ENCODE peak calls at places on chromosome 19, in five cellular contexts. X, H, T, L and E are unnamed samples.

GRCh38 chr19:6852001-6852400 is 35.4 kb upstream of the ADGRE1 start:
- DNase-seq in L (no peak), H (no peak), X (no peak), T (no peak), E (no peak)

GRCh38 chr19:8085606-8086464 is 33.3 kb downstream of the CCL25 start:
- DNase-seq in X (peak), T (no peak), H (peak), L (no peak), E (peak)

GRCh38 chr19:6412111-6412999 is 12.3 kb downstream of the KHSRP start:
- DNase-seq in H (peak), X (peak), T (no peak), L (peak), E (no peak)

GRCh38 chr19:54439174-54439851 is 9.7 kb upstream of the LENG8 start:
- DNase-seq in L (peak), T (no peak), H (no peak), X (peak), E (peak)

GRCh38 chr19:48329167-48329891 is 4.0 kb downstream of the EMP3 start:
- DNase-seq in T (peak), X (no peak), H (peak), L (no peak), E (peak)

GRCh38 chr19:38120471-38121030 is 103.5 kb downstream of the DPF1 start:
- DNase-seq in L (no peak), T (no peak), X (no peak), H (peak), E (no peak)

GRCh38 chr19:55076321-55076720 is 652 bp downstream of the EPS8L1 start:
- DNase-seq in X (no peak), H (no peak), T (no peak), L (no peak), E (no peak)

GRCh38 chr19:12932392-12933286 is 872 bp downstream of the FARSA start:
- DNase-seq in T (no peak), X (no peak), L (peak), H (no peak), E (no peak)

GRCh38 chr19:39299832-39300231 is 3.6 kb downstream of the IFNL1 start:
- DNase-seq in X (no peak), T (no peak), L (no peak), H (no peak), E (no peak)

GRCh38 chr19:55086730-55087541 is 11.3 kb downstream of the EPS8L1 start:
- DNase-seq in X (no peak), T (no peak), L (peak), H (peak), E (no peak)

GRCh38 chr19:11278670-11279069 is 16.3 kb upstream of the DOCK6 start:
- DNase-seq in X (no peak), H (no peak), T (no peak), L (no peak), E (no peak)

GRCh38 chr19:46913852-46914430 is 53.1 kb downstream of the ARHGAP35 start:
- DNase-seq in T (peak), L (no peak), X (no peak), H (no peak), E (no peak)

GRCh38 chr19:15115080-15115479 is 7.9 kb downstream of the SYDE1 start:
- DNase-seq in H (no peak), T (no peak), X (no peak), L (peak), E (no peak)

GRCh38 chr19:38990949-38991697 is 15.6 kb upstream of the FBXO17 start:
- DNase-seq in H (no peak), T (no peak), L (no peak), X (no peak), E (no peak)

GRCh38 chr19:5395541-5395940 is 54.9 kb upstream of the PTPRS start:
- DNase-seq in H (no peak), X (no peak), T (no peak), L (no peak), E (no peak)

GRCh38 chr19:29507081-29507860 is 18.5 kb upstream of the VSTM2B start:
- DNase-seq in L (no peak), X (no peak), T (no peak), H (no peak), E (no peak)

GRCh38 chr19:48568345-48568886 is 16.4 kb downstream of the SULT2B1 start:
- DNase-seq in L (peak), X (peak), H (peak), T (no peak), E (no peak)

GRCh38 chr19:14434543-14435319 is 1.6 kb downstream of the PKN1 start:
- DNase-seq in L (peak), T (no peak), H (peak), X (peak), E (peak)

GRCh38 chr19:52028780-52029123 is 573 bp upstream of the ZNF614 start:
- DNase-seq in T (no peak), L (peak), H (no peak), X (no peak), E (no peak)

GRCh38 chr19:43782689-43783231 is 2.0 kb upstream of the KCNN4 start:
- DNase-seq in X (no peak), T (no peak), L (no peak), H (peak), E (no peak)

GRCh38 chr19:51691122-51692064 is 1.7 kb upstream of the SPACA6 start:
- DNase-seq in L (peak), X (no peak), H (no peak), T (no peak), E (peak)

GRCh38 chr19:34337747-34338146 is 27.2 kb upstream of the GPI start:
- DNase-seq in H (no peak), X (no peak), T (no peak), L (no peak), E (no peak)

GRCh38 chr19:688214-688613 is 7.0 kb downstream of the PRSS57 start:
- DNase-seq in H (no peak), T (no peak), X (no peak), L (no peak), E (no peak)

GRCh38 chr19:49017041-49017665 is at the start of gene LHB:
- DNase-seq in T (no peak), L (peak), H (no peak), X (no peak), E (no peak)

GRCh38 chr19:35146746-35147466 is 3.9 kb downstream of the FXYD7 start:
- DNase-seq in X (no peak), L (no peak), T (no peak), H (no peak), E (no peak)

GRCh38 chr19:29670255-29670654 is 5.0 kb downstream of the PLEKHF1 start:
- DNase-seq in T (no peak), H (no peak), L (no peak), X (no peak), E (no peak)

GRCh38 chr19:50607874-50608785 is 31.6 kb downstream of the SYT3 start:
- DNase-seq in L (peak), T (peak), X (peak), H (peak), E (peak)

GRCh38 chr19:5943623-5944022 is 29.6 kb downstream of the CAPS start:
- DNase-seq in T (no peak), L (no peak), X (no peak), H (no peak), E (no peak)

GRCh38 chr19:18208098-18208951 is 4.5 kb upstream of the RAB3A start:
- DNase-seq in T (no peak), L (peak), X (no peak), H (peak), E (peak)

GRCh38 chr19:37914908-37915307 is 7.9 kb downstream of the SIPA1L3 start:
- DNase-seq in X (no peak), H (no peak), L (no peak), T (peak), E (no peak)

GRCh38 chr19:11659612-11660011 is 62.3 kb downstream of the ZNF627 start:
- DNase-seq in X (peak), H (peak), T (no peak), L (peak), E (no peak)

GRCh38 chr19:1471514-1472107 is 7.4 kb downstream of the C19orf25 start:
- DNase-seq in T (no peak), H (no peak), L (no peak), X (no peak), E (no peak)

GRCh38 chr19:7606289-7606688 is 10.6 kb downstream of the CAMSAP3 start:
- DNase-seq in X (no peak), H (no peak), T (no peak), L (no peak), E (no peak)

GRCh38 chr19:27889156-27889555 is 1323.8 kb downstream of the UQCRFS1 start:
- DNase-seq in T (no peak), H (no peak), L (no peak), X (no peak), E (no peak)

GRCh38 chr19:55147408-55148251 is 1.4 kb downstream of the TNNT1 start:
- DNase-seq in T (no peak), L (peak), H (peak), X (no peak), E (no peak)

GRCh38 chr19:57406516-57407123 is 4.3 kb upstream of the ZNF17 start:
- DNase-seq in X (peak), T (peak), L (peak), H (peak), E (peak)

GRCh38 chr19:50414850-50415660 is 3.7 kb upstream of the SPIB start:
- DNase-seq in X (peak), T (no peak), L (peak), H (peak), E (peak)

GRCh38 chr19:30226464-30227070 is 145.6 kb upstream of the ZNF536 start:
- DNase-seq in H (no peak), L (peak), X (no peak), T (no peak), E (no peak)

GRCh38 chr19:45187421-45188100 is 9.0 kb downstream of the BLOC1S3 start:
- DNase-seq in T (no peak), H (peak), X (peak), L (peak), E (peak)
- TF ChIP-seq GABPA in T (no peak), H (no peak), X (no peak), L (no peak), E (no peak)

GRCh38 chr19:10112895-10113591 is 1.6 kb downstream of the P2RY11 start:
- DNase-seq in X (peak), H (peak), L (peak), T (no peak), E (peak)
- TF ChIP-seq GABPA in X (no peak), H (no peak), L (no peak), T (no peak), E (no peak)

GRCh38 chr19:3356805-3357204 is 9.6 kb upstream of the NFIC start:
- DNase-seq in H (no peak), T (no peak), X (no peak), L (no peak), E (no peak)

GRCh38 chr19:3358392-3358918 is 7.9 kb upstream of the NFIC start:
- DNase-seq in T (no peak), H (peak), L (peak), X (no peak), E (no peak)

GRCh38 chr19:3357362-3357730 is 9.0 kb upstream of the NFIC start:
- DNase-seq in T (no peak), X (no peak), L (no peak), H (no peak), E (no peak)

GRCh38 chr19:3358919-3359849 is 7.2 kb upstream of the NFIC start:
- DNase-seq in L (peak), T (no peak), H (peak), X (no peak), E (no peak)

DNA sequence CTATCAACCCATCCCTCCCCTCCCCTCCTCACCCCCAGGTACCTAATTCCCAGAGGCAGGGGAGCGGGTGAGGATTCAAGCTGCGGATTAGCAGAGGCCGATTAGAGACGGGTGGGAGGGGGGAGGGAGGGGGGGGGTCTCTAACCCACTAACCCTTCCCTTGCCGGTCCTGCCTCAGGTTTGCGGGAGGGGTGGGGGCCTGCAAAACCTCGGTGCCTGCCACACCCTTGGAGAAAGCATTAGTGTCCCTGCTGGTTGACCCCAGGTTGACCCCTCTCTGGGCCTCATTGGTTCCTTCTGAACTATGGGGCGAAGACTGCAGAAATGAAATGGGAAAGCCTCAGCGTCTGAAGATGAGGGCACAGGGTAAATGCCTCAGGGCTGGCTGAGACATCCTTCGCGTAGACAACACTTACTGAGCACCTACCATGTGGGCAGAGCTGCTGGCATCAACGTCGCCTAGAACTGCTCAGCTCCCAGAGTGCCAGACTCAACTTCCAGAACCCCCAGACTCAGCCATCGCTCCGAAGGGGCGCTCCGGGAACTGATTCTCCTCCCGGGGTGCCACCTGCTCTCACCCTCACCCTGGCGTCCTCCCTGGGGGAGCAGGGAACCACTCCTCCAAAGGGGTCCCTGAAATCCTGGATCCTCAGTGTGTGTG is 8.5 kb upstream of the NFIC start:
- DNase-seq in X (no peak), L (no peak), T (no peak), H (peak), E (no peak)
- TF ChIP-seq GABPA in X (no peak), L (no peak), T (no peak), H (no peak), E (no peak)

DNA sequence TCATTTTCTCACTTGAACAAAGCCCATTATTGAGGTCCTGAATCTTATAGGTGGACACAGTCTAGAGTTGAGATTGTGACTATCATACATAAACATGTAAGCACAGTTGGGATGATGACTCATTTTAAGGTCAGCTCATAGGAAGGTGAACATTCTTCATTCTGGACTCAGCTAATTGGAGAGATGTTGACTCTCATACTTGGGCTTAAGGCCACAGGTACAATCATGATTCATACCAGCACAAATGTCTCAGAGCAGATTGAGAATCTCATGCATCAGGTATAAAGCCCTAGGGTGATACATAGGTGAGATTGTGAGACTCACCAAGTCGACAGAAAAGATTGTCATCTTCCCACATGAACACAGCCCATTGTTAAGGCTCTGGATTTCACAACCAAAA is 62.3 kb upstream of the ZNF724 start:
- DNase-seq in L (no peak), H (no peak), T (no peak), X (no peak), E (no peak)
- TF ChIP-seq GABPA in L (no peak), H (no peak), T (no peak), X (no peak), E (no peak)

GRCh38 chr19:31350693-31351211 is 1.5 kb upstream of the TSHZ3 start:
- DNase-seq in X (no peak), H (peak), L (peak), T (no peak), E (peak)

GRCh38 chr19:31352782-31353651 is 3.8 kb upstream of the TSHZ3 start:
- DNase-seq in H (no peak), L (peak), T (no peak), X (no peak), E (no peak)

GRCh38 chr19:31352296-31352781 is 3.1 kb upstream of the TSHZ3 start:
- DNase-seq in T (no peak), X (no peak), H (no peak), L (peak), E (no peak)

GRCh38 chr19:31350033-31350692 is 927 bp upstream of the TSHZ3 start:
- DNase-seq in T (no peak), X (no peak), H (peak), L (peak), E (no peak)

GRCh38 chr19:31351212-31352193 is 2.3 kb upstream of the TSHZ3 start:
- DNase-seq in X (no peak), T (no peak), H (no peak), L (peak), E (peak)
- TF ChIP-seq GABPA in X (no peak), T (no peak), H (no peak), L (no peak), E (no peak)